ENCODE peak calls at places on chromosomes 6 and 20, in four cellular contexts. U is CD8-positive, alpha-beta T cell; V is fibroblast of mammary gland; Z is osteoblast. T is an unnamed sample.

GRCh38 chr6:122947355-122947754 is 48.7 kb upstream of the CLVS2 start:
- DNase-seq in U (no peak), V (peak), Z (no peak), T (no peak)

GRCh38 chr6:25405442-25405841 is 126.3 kb downstream of the CARMIL1 start:
- DNase-seq in U (no peak), V (no peak), Z (no peak), T (no peak)

GRCh38 chr6:165910184-165910583 is 247.1 kb upstream of the PDE10A start:
- DNase-seq in U (no peak), V (no peak), Z (no peak), T (no peak)

GRCh38 chr6:89794324-89794723 is 25.3 kb downstream of the MDN1 start:
- DNase-seq in U (no peak), V (no peak), Z (no peak), T (no peak)

GRCh38 chr6:12608016-12608860 is 108.3 kb upstream of the PHACTR1 start:
- DNase-seq in U (no peak), V (no peak), Z (no peak), T (no peak)

GRCh38 chr6:3884007-3884745 is 35.0 kb downstream of the FAM50B start:
- DNase-seq in U (no peak), V (peak), Z (peak), T (no peak)

GRCh38 chr20:219290-220115 is 7.6 kb upstream of the DEFB129 start:
- DNase-seq in U (no peak), V (peak), Z (peak), T (no peak)

GRCh38 chr20:39524371-39524911 is 562.3 kb downstream of the DHX35 start:
- DNase-seq in U (no peak), V (peak), Z (no peak), T (no peak)

GRCh38 chr20:9349256-9349655 is 165.1 kb upstream of the LAMP5 start:
- DNase-seq in U (no peak), V (no peak), Z (no peak), T (no peak)

GRCh38 chr6:6793388-6794250 is 205.1 kb downstream of the LY86 start:
- DNase-seq in U (no peak), V (no peak), Z (no peak), T (peak)

GRCh38 chr6:84524636-84525035 is 239.8 kb downstream of the TBX18 start:
- DNase-seq in U (no peak), V (peak), Z (no peak), T (no peak)

GRCh38 chr6:153424719-153425400 is 293.8 kb upstream of the RGS17 start:
- DNase-seq in U (no peak), V (peak), Z (no peak), T (no peak)

GRCh38 chr20:57393321-57394086 is 2.3 kb downstream of the RBM38 start:
- DNase-seq in U (no peak), V (no peak), Z (peak), T (no peak)

GRCh38 chr6:104431096-104431495 is 428.6 kb downstream of the HACE1 start:
- DNase-seq in U (no peak), V (no peak), Z (no peak), T (no peak)

GRCh38 chr6:85544776-85545175 is 48.9 kb downstream of the SNX14 start:
- DNase-seq in U (no peak), V (peak), Z (no peak), T (no peak)

GRCh38 chr20:7415427-7415826 is 524.8 kb downstream of the HAO1 start:
- DNase-seq in U (no peak), V (no peak), Z (no peak), T (no peak)

GRCh38 chr20:59518881-59519706 is 85.2 kb upstream of the PHACTR3 start:
- DNase-seq in U (peak), V (peak), Z (peak), T (no peak)

GRCh38 chr20:46894579-46894958 is at the start of gene EYA2:
- DNase-seq in U (no peak), V (no peak), Z (peak), T (no peak)

GRCh38 chr20:46894971-46895905 is 595 bp downstream of the EYA2 start:
- DNase-seq in U (no peak), V (peak), Z (peak), T (no peak)

GRCh38 chr20:46893051-46893450 is 1.6 kb upstream of the EYA2 start:
- DNase-seq in U (no peak), V (no peak), Z (no peak), T (no peak)

GRCh38 chr20:46895906-46896242 is 1.2 kb downstream of the EYA2 start:
- DNase-seq in U (no peak), V (no peak), Z (peak), T (no peak)

GRCh38 chr20:46893877-46894578 is 615 bp upstream of the EYA2 start:
- DNase-seq in U (no peak), V (no peak), Z (peak), T (no peak)
- H3K4me3 ChIP-seq in U (no peak), V (no peak), Z (peak), T (peak)

GRCh38 chr20:36543187-36544133 is 2.1 kb downstream of the MYL9 start:
- DNase-seq in U (no peak), V (peak), Z (peak), T (peak)
- H3K4me3 ChIP-seq in U (no peak), V (peak), Z (peak), T (peak)

DNA sequence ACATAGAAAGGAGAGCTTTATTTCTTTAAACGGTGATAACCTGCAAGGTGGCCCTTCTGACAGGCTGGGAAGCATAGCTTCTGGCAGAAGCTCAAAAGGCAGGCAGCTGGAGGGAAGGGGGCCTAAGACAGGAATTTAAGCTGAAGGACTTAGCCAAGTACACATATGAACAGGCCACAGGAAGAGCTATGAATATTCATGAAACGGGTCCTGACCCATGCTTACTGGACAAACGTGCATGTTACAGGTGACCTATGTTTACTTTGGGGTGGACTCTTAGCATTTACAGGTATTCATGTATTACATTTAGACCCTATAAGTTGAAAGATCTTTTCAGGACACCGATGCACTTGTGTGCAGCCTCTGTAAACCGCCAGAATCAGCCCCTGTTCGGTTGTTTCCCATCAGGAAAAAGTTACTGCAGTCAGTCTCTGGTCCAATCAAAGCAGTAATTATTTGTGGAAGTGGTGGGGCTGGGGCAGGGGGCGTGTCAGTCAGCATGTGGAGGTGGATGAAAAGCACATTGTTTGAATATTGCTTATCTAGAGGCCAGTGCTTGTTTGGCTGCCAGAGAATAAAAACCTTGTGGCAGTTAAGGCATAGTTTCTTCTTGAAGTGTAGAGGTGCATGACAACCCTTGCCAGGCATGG is 2.9 kb upstream of the GZF1 start:
- DNase-seq in U (no peak), V (no peak), Z (no peak), T (no peak)
- H3K4me3 ChIP-seq in U (no peak), V (no peak), Z (no peak), T (no peak)

GRCh38 chr6:45424628-45424955 is 46.9 kb upstream of the SUPT3H start:
- DNase-seq in U (no peak), V (no peak), Z (peak), T (no peak)
- H3K4me3 ChIP-seq in U (no peak), V (peak), Z (peak), T (peak)

DNA sequence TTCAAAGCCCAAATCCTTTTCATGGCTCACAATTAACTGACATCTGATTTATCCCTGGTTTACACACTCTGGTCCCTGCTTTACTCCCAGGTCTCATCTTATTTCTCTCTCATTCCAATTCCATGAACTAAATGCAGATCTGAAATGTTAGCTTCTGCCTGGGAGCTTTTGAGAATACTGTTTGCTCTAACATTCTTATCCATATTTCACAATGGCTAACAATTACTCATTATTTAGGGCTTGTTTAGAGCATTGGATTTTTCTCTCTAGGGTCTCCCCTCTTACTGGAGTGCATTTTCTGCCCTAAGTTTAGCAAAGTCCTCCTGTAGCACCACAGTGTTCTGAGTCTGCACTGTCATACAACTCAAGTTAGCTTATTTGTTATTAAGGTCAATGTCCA is 121.5 kb upstream of the HCRTR2 start:
- DNase-seq in U (no peak), V (no peak), Z (no peak), T (no peak)
- H3K4me3 ChIP-seq in U (no peak), V (no peak), Z (no peak), T (no peak)

DNA sequence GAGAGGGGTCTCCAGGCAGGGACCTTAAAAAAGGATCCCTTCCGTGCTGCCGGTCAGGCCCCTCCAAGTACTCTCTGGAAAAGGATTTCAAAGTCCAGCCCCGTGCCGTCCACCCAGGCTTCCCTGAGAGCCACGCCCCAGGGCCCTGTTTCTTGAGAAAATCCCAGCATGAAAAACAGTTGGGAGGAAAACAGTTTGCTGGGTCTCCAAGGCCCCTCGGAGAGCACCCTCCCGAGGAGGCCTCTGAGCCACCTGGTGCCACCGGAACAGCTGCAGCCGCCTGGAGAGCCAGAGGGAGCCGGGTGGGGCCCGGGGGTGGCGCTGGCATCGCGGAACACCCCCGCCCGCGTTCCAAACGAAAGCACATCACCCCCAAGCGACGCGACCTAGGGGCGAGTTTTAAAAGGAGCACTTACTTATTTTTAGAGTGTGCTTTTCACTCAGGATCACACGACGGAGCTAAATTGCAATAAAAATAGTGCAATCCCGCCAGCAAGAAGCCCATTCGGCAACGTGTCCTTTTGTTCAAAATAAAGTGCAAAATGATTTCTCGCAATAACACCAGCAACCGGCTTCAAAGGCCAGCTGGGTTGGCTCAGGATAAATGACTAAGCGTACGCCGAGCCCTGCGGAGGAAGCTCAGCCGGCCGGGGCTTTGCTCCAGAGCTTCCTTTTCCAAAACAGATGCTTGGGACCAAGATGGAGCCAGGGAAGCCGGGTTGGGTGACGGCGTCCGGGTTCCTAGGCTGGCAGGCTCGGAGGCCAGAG is 64.2 kb downstream of the YTHDF1 start:
- DNase-seq in U (no peak), V (peak), Z (peak), T (peak)
- H3K4me3 ChIP-seq in U (no peak), V (no peak), Z (no peak), T (no peak)

DNA sequence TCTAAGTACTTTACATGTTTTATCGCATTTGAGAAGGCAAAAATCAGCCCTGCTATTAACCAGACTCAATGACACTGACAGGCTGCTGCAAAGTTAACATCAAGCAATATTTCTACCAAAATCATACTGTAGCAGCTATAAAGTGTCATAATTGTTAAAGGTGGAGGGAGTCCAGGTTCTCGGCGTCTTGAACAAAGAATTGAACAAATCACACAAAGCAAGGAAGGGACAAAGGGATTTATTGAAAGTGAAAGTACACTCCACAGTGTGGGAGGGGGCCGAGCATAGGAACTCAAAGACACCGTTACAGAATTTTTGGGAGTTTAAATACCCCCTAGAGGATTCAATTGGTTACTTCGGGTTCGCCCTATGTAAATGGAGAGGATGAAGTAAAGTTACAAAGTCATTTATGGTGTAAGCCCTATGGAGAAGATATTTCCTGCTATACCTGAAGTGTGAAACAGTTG is 12.9 kb upstream of the ZNF391 start:
- DNase-seq in U (no peak), V (peak), Z (no peak), T (no peak)
- H3K4me3 ChIP-seq in U (peak), V (peak), Z (peak), T (no peak)

GRCh38 chr20:31949877-31950646 is 1.8 kb downstream of the PDRG1 start:
- DNase-seq in U (no peak), V (no peak), Z (no peak), T (no peak)
- H3K4me3 ChIP-seq in U (no peak), V (no peak), Z (peak), T (no peak)

T was measured in upper lobe of left lung.